ENCODE peak calls at places on chromosomes 4 and X, in four cellular contexts. Z is Peyer's patch, S is left lung, O is upper lobe of right lung. H is an unnamed sample. For H3K4me1, the result is how much of the 10 kb centered on the place peaks cover.

GRCh38 chrX:10929747-10930146 is 181.4 kb upstream of the HCCS start:
- DNase-seq in Z (no peak), S (no peak), O (no peak), H (no peak)

GRCh38 chr4:150366487-150366999 is 215.4 kb upstream of the MAB21L2 start:
- DNase-seq in Z (no peak), S (no peak), O (no peak), H (no peak)

GRCh38 chr4:81351653-81352455 is 119.9 kb downstream of the RASGEF1B start:
- DNase-seq in Z (peak), S (peak), O (peak), H (peak)

GRCh38 chrX:49233887-49234555 is 881 bp upstream of the CACNA1F start:
- DNase-seq in Z (no peak), S (no peak), O (no peak), H (no peak)

GRCh38 chrX:152847281-152847680 is 16.4 kb downstream of the NSDHL start:
- DNase-seq in Z (no peak), S (no peak), O (no peak), H (no peak)

GRCh38 chrX:121254336-121254735 is 206.9 kb downstream of the GLUD2 start:
- DNase-seq in Z (no peak), S (no peak), O (no peak), H (no peak)

GRCh38 chr4:177229331-177229730 is 80.3 kb upstream of the NEIL3 start:
- DNase-seq in Z (no peak), S (no peak), O (no peak), H (no peak)

GRCh38 chr4:80336582-80336981 is 1.1 kb downstream of the CFAP299 start:
- DNase-seq in Z (no peak), S (peak), O (peak), H (no peak)

GRCh38 chrX:32673193-32673592 is 538.2 kb downstream of the DMD start:
- DNase-seq in Z (no peak), S (no peak), O (no peak), H (no peak)

GRCh38 chr4:67765401-67765800 is 11.2 kb upstream of the GNRHR start:
- DNase-seq in Z (no peak), S (no peak), O (no peak), H (no peak)

GRCh38 chr4:1767770-1768366 is 25.2 kb upstream of the FGFR3 start:
- DNase-seq in Z (peak), S (peak), O (peak), H (no peak)

GRCh38 chr4:101411926-101412325 is 64.6 kb upstream of the PPP3CA start:
- DNase-seq in Z (no peak), S (no peak), O (no peak), H (no peak)

GRCh38 chrX:2385224-2385623 is 115.6 kb downstream of the DHRSX start:
- DNase-seq in Z (no peak), S (no peak), O (no peak), H (no peak)

GRCh38 chr4:3872834-3873313 is 106.7 kb downstream of the ADRA2C start:
- DNase-seq in Z (no peak), S (peak), O (no peak), H (no peak)

GRCh38 chrX:130975947-130976346 is 72.9 kb upstream of the ENOX2 start:
- DNase-seq in Z (no peak), S (no peak), O (no peak), H (no peak)

GRCh38 chr4:48836658-48837057 is 5.8 kb downstream of the OCIAD1 start:
- DNase-seq in Z (no peak), S (no peak), O (no peak), H (no peak)

GRCh38 chrX:72245461-72246089 is 6.7 kb upstream of the ERCC6L start:
- DNase-seq in Z (peak), S (peak), O (no peak), H (peak)

GRCh38 chr4:157389751-157390150 is 169.2 kb downstream of the GRIA2 start:
- DNase-seq in Z (no peak), S (no peak), O (no peak), H (no peak)

GRCh38 chr4:64617813-64618212 is 208.6 kb upstream of the TECRL start:
- DNase-seq in Z (no peak), S (no peak), O (no peak), H (no peak)

GRCh38 chrX:48761674-48762471 is at the start of gene GLOD5:
- DNase-seq in Z (peak), S (peak), O (peak), H (no peak)

GRCh38 chr4:168153596-168154440 is 61.5 kb downstream of the ANXA10 start:
- DNase-seq in Z (peak), S (peak), O (peak), H (peak)

GRCh38 chrX:109902665-109903064 is 100.2 kb upstream of the TMEM164 start:
- DNase-seq in Z (no peak), S (no peak), O (no peak), H (no peak)

GRCh38 chr4:123478859-123479345 is 82.3 kb downstream of the SPRY1 start:
- DNase-seq in Z (no peak), S (peak), O (peak), H (no peak)

GRCh38 chr4:3465698-3466671 is 2.9 kb downstream of the DOK7 start:
- DNase-seq in Z (no peak), S (no peak), O (no peak), H (no peak)

GRCh38 chr4:94413085-94413685 is 38.6 kb upstream of the PDLIM5 start:
- DNase-seq in Z (no peak), S (no peak), O (no peak), H (no peak)

GRCh38 chr4:94414907-94415306 is 36.8 kb upstream of the PDLIM5 start:
- DNase-seq in Z (no peak), S (no peak), O (no peak), H (no peak)

GRCh38 chr4:94415448-94415847 is 36.3 kb upstream of the PDLIM5 start:
- DNase-seq in Z (no peak), S (no peak), O (no peak), H (no peak)

GRCh38 chr4:94416981-94417380 is 34.8 kb upstream of the PDLIM5 start:
- DNase-seq in Z (no peak), S (no peak), O (no peak), H (no peak)

DNA sequence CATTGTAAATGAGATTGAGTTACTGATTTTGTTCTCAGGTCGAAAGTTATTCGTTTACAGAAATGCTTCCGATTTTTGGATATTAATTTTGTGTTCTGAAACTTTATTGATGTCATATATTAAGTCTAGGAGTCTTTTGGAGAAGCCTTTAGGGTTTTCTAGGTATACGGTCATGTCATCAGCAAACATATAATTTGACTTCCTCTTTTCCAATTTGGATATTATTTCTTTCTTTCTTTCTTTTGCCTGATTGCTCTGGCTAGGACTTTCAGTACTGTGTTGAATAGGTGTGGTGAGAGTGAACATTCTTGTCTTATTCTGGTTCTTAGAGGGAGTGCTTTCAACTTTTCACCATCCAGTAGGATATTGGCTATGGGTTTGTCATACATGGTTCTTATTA is 35.4 kb upstream of the PDLIM5 start:
- DNase-seq in Z (no peak), S (no peak), O (no peak), H (no peak)
- H3K4me1 ChIP-seq in Z (under half), S (under half), O (under half), H (under half)

GRCh38 chr4:84497835-84498202 is 1.3 kb downstream of the NKX6-1 start:
- DNase-seq in Z (no peak), S (no peak), O (no peak), H (no peak)

GRCh38 chr4:84496356-84497219 is 2.5 kb downstream of the NKX6-1 start:
- DNase-seq in Z (no peak), S (no peak), O (no peak), H (no peak)

GRCh38 chr4:84499065-84499982 is at the start of gene NKX6-1:
- DNase-seq in Z (peak), S (no peak), O (peak), H (peak)

GRCh38 chr4:84497220-84497834 is 1.8 kb downstream of the NKX6-1 start:
- DNase-seq in Z (no peak), S (no peak), O (no peak), H (no peak)

DNA sequence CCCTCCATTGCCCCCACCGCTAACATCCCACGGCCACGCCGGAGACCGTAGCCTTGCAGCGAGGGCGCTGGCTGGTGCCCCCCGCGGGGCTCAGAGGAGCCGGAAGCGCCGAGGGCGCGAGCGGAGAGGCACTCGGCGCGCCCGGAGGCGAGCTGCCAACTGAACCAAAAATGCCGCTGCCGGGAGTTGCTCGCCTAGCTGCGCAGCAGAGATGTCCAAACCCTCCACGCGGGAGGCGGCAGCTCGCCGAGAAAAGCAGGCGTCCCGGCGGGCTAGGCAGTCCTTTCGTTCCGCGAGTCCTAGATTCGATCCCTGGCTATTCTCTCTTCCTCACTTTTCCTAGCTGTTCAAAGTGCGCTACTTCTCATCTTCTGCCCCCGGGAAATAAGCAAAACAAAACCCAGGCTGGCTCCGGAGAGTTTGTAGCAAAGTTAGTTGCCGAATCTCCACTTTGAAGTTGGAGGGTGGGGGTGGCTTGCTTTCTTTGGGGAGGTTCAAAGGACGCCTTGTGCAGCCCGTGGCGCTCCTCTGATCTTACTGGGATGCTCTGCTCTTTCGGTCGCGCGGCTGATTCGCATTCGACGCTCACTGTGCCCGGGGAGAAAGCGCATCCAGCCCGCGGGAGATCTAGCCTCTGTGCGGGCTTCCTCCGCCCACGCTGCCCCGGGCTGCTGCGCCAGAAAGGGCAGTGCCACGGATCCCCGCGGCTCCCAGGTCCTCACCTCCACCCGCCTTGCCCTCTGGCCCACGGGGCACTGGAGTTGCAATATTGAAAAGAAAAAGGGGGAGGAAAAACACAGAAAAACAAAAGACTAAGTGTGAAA is 677 bp downstream of the NKX6-1 start:
- DNase-seq in Z (no peak), S (no peak), O (peak), H (no peak)
- H3K4me1 ChIP-seq in Z (under half), S (under half), O (under half), H (under half)

GRCh38 chr4:8087921-8088495 is 70.6 kb downstream of the ABLIM2 start:
- DNase-seq in Z (no peak), S (no peak), O (no peak), H (no peak)

GRCh38 chr4:8084031-8084660 is 74.5 kb downstream of the ABLIM2 start:
- DNase-seq in Z (no peak), S (no peak), O (no peak), H (no peak)

GRCh38 chr4:8086751-8087445 is 71.7 kb downstream of the ABLIM2 start:
- DNase-seq in Z (no peak), S (no peak), O (no peak), H (no peak)

GRCh38 chr4:8084712-8085490 is 73.7 kb downstream of the ABLIM2 start:
- DNase-seq in Z (no peak), S (no peak), O (no peak), H (no peak)

DNA sequence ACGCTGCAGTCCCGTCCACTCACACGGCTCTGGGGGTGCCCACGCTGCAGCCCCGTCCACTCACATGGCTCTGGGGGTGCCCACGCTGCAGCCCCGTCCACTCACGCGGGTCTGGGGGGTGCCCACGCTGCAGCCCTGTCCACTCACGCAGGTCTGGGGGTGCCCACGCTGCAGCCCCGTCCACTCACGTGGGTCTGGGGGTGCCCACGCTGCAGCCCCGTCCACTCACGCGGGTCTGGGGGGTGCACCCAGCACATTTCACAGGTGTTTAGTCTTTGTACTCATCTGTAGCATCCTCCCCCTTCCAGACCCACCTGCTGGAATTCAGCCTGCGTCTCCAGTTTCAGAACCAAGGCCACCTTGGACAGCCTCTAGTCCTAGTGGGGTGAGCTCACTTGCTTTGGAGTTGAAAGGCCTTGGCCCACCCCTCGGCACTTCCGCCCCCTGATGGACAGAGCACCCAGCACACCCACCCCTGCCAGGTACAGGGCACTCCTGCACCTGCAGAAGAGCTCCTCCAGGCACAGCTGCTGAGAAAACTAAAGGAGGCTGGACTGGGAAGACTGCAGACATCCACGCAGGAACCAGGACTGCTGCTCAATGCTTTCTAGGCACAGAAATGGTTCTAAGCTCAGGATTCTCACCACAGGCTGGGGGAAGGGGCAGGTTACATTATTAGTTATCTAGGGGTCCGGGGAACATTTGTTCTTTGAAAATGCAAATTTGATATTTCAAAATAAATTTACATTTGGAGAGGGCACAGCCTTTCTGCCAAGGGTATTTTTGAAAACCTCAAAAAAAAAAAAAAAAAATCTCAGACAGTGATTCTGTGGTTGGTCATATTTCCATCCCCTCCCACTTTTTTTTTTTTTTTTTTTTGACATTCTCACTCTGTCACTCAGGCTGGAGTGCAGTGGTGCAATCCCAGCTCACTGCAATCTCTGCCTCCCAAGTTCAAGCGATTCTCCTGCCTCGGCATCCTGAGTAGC is 72.8 kb downstream of the ABLIM2 start:
- DNase-seq in Z (no peak), S (no peak), O (no peak), H (no peak)
- H3K4me1 ChIP-seq in Z (under half), S (under half), O (under half), H (under half)

GRCh38 chr4:170009291-170009690 is 16.9 kb downstream of the MFAP3L start:
- DNase-seq in Z (no peak), S (no peak), O (no peak), H (no peak)

GRCh38 chr4:170008376-170008775 is 17.8 kb downstream of the MFAP3L start:
- DNase-seq in Z (no peak), S (no peak), O (no peak), H (no peak)

GRCh38 chr4:170007113-170007512 is 19.1 kb downstream of the MFAP3L start:
- DNase-seq in Z (no peak), S (no peak), O (no peak), H (no peak)

GRCh38 chr4:170011921-170012628 is 14.1 kb downstream of the MFAP3L start:
- DNase-seq in Z (no peak), S (no peak), O (no peak), H (no peak)

DNA sequence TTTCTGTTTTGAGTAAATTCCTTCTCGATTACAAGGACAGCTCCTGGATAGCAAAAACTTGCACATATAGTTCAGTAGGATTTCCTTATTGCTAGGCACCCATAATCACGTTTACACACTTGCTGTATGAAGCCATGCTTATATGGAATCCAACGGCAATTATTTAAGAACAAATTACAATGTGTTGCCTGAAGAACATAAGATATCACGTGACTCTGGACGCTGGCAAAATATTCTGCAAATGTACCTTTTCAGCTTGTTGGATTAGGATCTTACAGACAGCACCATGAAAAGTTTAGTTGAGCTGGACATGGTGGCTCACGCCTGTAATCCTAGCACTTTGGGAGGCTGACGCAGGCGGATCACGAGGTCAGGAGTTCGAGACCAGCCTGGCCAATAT is 17.4 kb downstream of the MFAP3L start:
- DNase-seq in Z (no peak), S (no peak), O (no peak), H (no peak)
- H3K4me1 ChIP-seq in Z (under half), S (under half), O (under half), H (under half)

DNA sequence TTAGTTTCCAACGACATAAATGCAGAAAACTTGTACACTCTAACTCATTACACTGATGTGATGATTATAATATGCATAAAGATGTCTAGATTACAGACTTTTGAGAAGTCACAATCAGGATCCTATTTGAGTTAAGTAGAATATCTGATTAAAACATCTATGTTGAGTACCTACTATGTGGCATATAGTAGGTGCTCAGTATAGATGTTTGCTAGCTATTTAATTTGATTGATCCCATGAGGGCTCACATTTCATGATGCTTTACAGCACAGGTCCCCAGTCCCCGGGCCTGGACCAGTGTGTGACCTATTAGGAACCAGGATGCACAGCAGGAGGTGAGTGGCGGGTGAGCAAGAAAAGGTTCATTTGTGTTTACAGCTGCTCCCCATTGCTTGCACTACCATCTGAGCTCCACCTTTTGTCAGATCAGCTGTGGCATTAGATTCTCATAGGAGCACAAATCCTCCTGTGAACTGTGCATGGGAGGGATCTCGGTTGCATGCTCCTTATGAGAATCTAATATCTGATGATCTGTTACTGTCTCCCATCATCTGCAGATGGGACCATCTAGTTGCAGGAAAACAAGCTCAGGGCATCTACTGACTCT is 33.0 kb upstream of the CXCL8 start:
- DNase-seq in Z (no peak), S (no peak), O (no peak), H (no peak)
- H3K4me1 ChIP-seq in Z (under half), S (under half), O (under half), H (under half)

DNA sequence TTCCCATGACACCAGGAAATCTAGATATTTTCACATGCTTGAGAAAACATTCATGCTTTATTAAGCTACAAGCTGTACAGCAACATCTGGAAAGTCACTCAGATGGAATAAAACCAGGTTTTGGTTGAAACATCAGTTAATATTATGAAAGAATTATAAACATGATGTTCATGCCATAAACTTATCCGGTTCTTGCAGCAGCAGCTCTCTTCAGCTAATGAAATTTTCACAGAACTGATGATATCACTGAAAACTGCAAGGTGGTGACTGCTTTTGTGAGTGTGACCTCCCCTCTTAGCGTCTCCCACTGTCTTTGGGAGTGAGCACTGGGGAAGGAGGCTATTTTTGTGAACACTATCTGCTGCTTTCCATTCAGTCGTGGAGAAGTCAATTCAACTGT is 56.9 kb downstream of the ARHGAP10 start:
- DNase-seq in Z (no peak), S (no peak), O (no peak), H (no peak)
- H3K4me1 ChIP-seq in Z (under half), S (under half), O (under half), H (under half)

GRCh38 chr4:70945046-70945445 is 42.9 kb downstream of the MOB1B start:
- DNase-seq in Z (no peak), S (no peak), O (no peak), H (no peak)
- H3K4me1 ChIP-seq in Z (under half), S (under half), O (under half), H (under half)

H was measured in tibial artery.